ENCODE peak calls at places on chromosome 22, in seven cellular contexts. F is Peyer's patch; G is T-cell; B is iris pigment epithelial cell; V is pancreas; O is Panc1; X is stimulated activated CD4-positive, alpha-beta T cell treated with anti-CD3 and anti-CD28 coated beads, Interleukin-2, amount 100 ng/mL, for 48 hours. T is an unnamed sample.
A peak's percentile ranks its signal among the peaks of the same experiment; 100 is the strongest.

GRCh38 chr22:50702821-50703725 is 30.4 kb downstream of the SHANK3 start:
- DNase-seq in F (no peak), B (no peak), V (no peak), X (no peak), G (no peak), O (no peak), T (no peak)

GRCh38 chr22:28051787-28052356 is 132.8 kb upstream of the PITPNB start:
- DNase-seq in X (peak; percentile 33), F (peak; percentile 84), V (peak; percentile 49), O (peak; percentile 18), B (peak; percentile 54), G (no peak), T (no peak)

GRCh38 chr22:27801197-27801615 is 350 bp downstream of the MN1 start:
- DNase-seq in O (no peak), X (peak; percentile 15), B (peak; percentile 67), G (no peak), F (no peak), V (no peak), T (no peak)

GRCh38 chr22:30201970-30202369 is 44.6 kb downstream of the LIF start:
- DNase-seq in F (no peak), B (peak; percentile 94), V (no peak), G (no peak), X (no peak), O (no peak), T (no peak)

GRCh38 chr22:32920032-32920628 is 118.6 kb downstream of the TIMP3 start:
- DNase-seq in B (peak; percentile 50), V (peak; percentile 8), O (no peak), G (no peak), X (no peak), F (peak; percentile 56), T (no peak)

GRCh38 chr22:39247379-39247778 is 2.6 kb upstream of the PDGFB start:
- DNase-seq in O (no peak), X (no peak), B (no peak), F (no peak), G (no peak), V (no peak), T (no peak)

GRCh38 chr22:49754674-49755590 is 72.7 kb downstream of the BRD1 start:
- DNase-seq in F (peak; percentile 32), V (no peak), X (no peak), O (no peak), B (no peak), G (no peak), T (peak; percentile 18)

GRCh38 chr22:47046411-47047065 is 284.1 kb downstream of the TBC1D22A start:
- DNase-seq in V (no peak), O (no peak), B (no peak), X (no peak), G (no peak), F (no peak), T (no peak)

GRCh38 chr22:24181088-24181995 is at the start of gene SUSD2:
- DNase-seq in B (no peak), X (no peak), F (peak; percentile 72), O (no peak), V (no peak), G (no peak), T (no peak)

GRCh38 chr22:35549338-35549737 is 8.7 kb downstream of the RASD2 start:
- DNase-seq in V (no peak), O (no peak), F (no peak), G (no peak), X (no peak), B (no peak), T (no peak)

GRCh38 chr22:28674121-28674563 is 5.5 kb downstream of the TTC28 start:
- DNase-seq in O (no peak), X (no peak), F (peak; percentile 49), G (peak; percentile 29), V (no peak), B (peak; percentile 80), T (no peak)

GRCh38 chr22:20551805-20552449 is 44.5 kb downstream of the MED15 start:
- DNase-seq in O (no peak), G (no peak), X (peak; percentile 48), V (peak; percentile 79), F (no peak), B (no peak), T (no peak)

GRCh38 chr22:24867327-24868022 is 61.5 kb downstream of the SGSM1 start:
- DNase-seq in O (no peak), V (no peak), F (no peak), X (no peak), G (no peak), B (no peak), T (no peak)

GRCh38 chr22:44026066-44026629 is 2.0 kb downstream of the PARVB start:
- DNase-seq in G (no peak), X (no peak), F (no peak), B (no peak), O (no peak), V (no peak), T (no peak)

GRCh38 chr22:48902001-48902869 is 925.4 kb downstream of the BRD1 start:
- DNase-seq in B (no peak), F (no peak), V (no peak), G (no peak), X (no peak), O (no peak), T (no peak)

GRCh38 chr22:39349967-39350802 is at the start of gene SYNGR1:
- DNase-seq in O (no peak), V (peak; percentile 21), X (no peak), G (no peak), B (no peak), F (no peak), T (no peak)

GRCh38 chr22:36776722-36777121 is 803 bp upstream of the IFT27 start:
- DNase-seq in F (no peak), O (no peak), G (no peak), V (no peak), X (no peak), B (no peak), T (no peak)

GRCh38 chr22:27474711-27475547 is 326.6 kb downstream of the MN1 start:
- DNase-seq in X (no peak), G (no peak), F (no peak), O (no peak), V (no peak), B (peak; percentile 96), T (no peak)

GRCh38 chr22:36329217-36330078 is 58.3 kb downstream of the MYH9 start:
- DNase-seq in G (peak; percentile 54), O (no peak), F (peak; percentile 76), V (no peak), X (peak; percentile 68), B (peak; percentile 84), T (peak; percentile 52)

GRCh38 chr22:45475876-45476514 is 26.7 kb upstream of the FBLN1 start:
- DNase-seq in O (no peak), B (no peak), F (no peak), V (no peak), G (no peak), X (no peak), T (no peak)

GRCh38 chr22:31337178-31337577 is 9.0 kb downstream of the PATZ1 start:
- DNase-seq in V (no peak), B (peak; percentile 33), O (no peak), G (no peak), X (no peak), F (peak; percentile 86), T (no peak)

GRCh38 chr22:41822289-41823057 is 10.4 kb upstream of the SREBF2 start:
- DNase-seq in B (peak; percentile 81), V (no peak), O (peak; percentile 33), F (no peak), X (peak; percentile 29), G (no peak), T (peak; percentile 36)

GRCh38 chr22:40403141-40403540 is 32.7 kb downstream of the SGSM3 start:
- DNase-seq in O (no peak), G (no peak), F (no peak), X (no peak), V (no peak), B (no peak), T (no peak)

GRCh38 chr22:20561882-20562281 is 54.5 kb downstream of the MED15 start:
- DNase-seq in O (no peak), B (peak; percentile 27), F (no peak), V (no peak), X (no peak), G (no peak), T (no peak)

GRCh38 chr22:31556627-31557203 is 60.4 kb downstream of the SFI1 start:
- DNase-seq in B (peak; percentile 51), X (no peak), F (no peak), O (no peak), V (no peak), G (no peak), T (no peak)

GRCh38 chr22:17121235-17122195 is at the start of gene TMEM121B:
- DNase-seq in X (no peak), G (no peak), B (peak; percentile 41), F (no peak), O (no peak), V (peak; percentile 69), T (peak; percentile 78)

GRCh38 chr22:42770448-42770726 is 49.7 kb upstream of the A4GALT start:
- DNase-seq in V (no peak), X (no peak), G (no peak), O (no peak), B (no peak), F (no peak), T (no peak)

GRCh38 chr22:37161442-37161841 is 11.7 kb upstream of the IL2RB start:
- DNase-seq in F (no peak), G (no peak), X (no peak), V (no peak), B (no peak), O (no peak), T (no peak)

GRCh38 chr22:44192098-44192810 is 11.5 kb downstream of the PARVG start:
- DNase-seq in G (peak; percentile 36), F (no peak), O (no peak), B (peak; percentile 10), X (peak; percentile 41), V (no peak), T (no peak)

GRCh38 chr22:20783844-20784723 is 10.2 kb downstream of the SERPIND1 start:
- DNase-seq in V (no peak), G (peak; percentile 11), F (peak; percentile 84), O (peak; percentile 41), B (peak; percentile 75), X (peak; percentile 41), T (peak; percentile 42)

GRCh38 chr22:30283342-30283741 is 6.0 kb downstream of the CASTOR1 start:
- DNase-seq in G (no peak), B (no peak), V (no peak), F (no peak), O (no peak), X (no peak), T (no peak)

T was measured in NCI-H2029.